ENCODE peak calls at places on chromosomes 13 and 19, in eight cellular contexts. H is tibial artery; X is NCI-H2029; L is PC-3; V is A172; E is stimulated activated CD8-positive, alpha-beta memory T cell treated with anti-CD3 and anti-CD28 coated beads, Interleukin-12 subunit alpha, Interleukin-12 subunit beta, amount 100 ng/mL, for 4 hours; C is effector memory CD8-positive, alpha-beta T cell; W is kidney glomerular epithelial cell. Q is an unnamed sample.

GRCh38 chr13:114129649-114130062 is 2.8 kb downstream of the RASA3 start:
- DNase-seq in H (no peak), X (no peak), L (no peak), V (no peak), E (no peak), C (no peak), W (no peak), Q (no peak)

GRCh38 chr19:51546650-51547396 is 15.4 kb upstream of the SIGLEC6 start:
- DNase-seq in H (no peak), X (no peak), L (peak; percentile 82), V (peak; percentile 23), E (no peak), C (no peak), W (peak; percentile 9), Q (no peak)

GRCh38 chr19:5679289-5680082 is 830 bp downstream of the MICOS13 start:
- DNase-seq in H (no peak), X (no peak), L (no peak), V (no peak), E (no peak), C (no peak), W (no peak), Q (no peak)

GRCh38 chr19:46076031-46076880 is 35.5 kb upstream of the IGFL4 start:
- DNase-seq in H (no peak), X (no peak), L (peak; percentile 6), V (no peak), E (no peak), C (no peak), W (no peak), Q (no peak)

GRCh38 chr13:111506621-111507020 is 186.2 kb downstream of the TEX29 start:
- DNase-seq in H (no peak), X (no peak), L (no peak), V (no peak), E (no peak), C (no peak), W (no peak), Q (no peak)

GRCh38 chr13:25778302-25778701 is 273.5 kb downstream of the SHISA2 start:
- DNase-seq in H (no peak), X (no peak), L (no peak), V (no peak), E (no peak), C (no peak), W (no peak), Q (no peak)

GRCh38 chr19:41998246-41999020 is 4.4 kb upstream of the ATP1A3 start:
- DNase-seq in H (no peak), X (peak; percentile 56), L (peak; percentile 38), V (no peak), E (no peak), C (peak; percentile 23), W (no peak), Q (peak; percentile 66)

GRCh38 chr19:21610787-21611186 is 105.4 kb downstream of the ZNF429 start:
- DNase-seq in H (no peak), X (no peak), L (no peak), V (no peak), E (no peak), C (no peak), W (no peak), Q (no peak)

GRCh38 chr13:106530209-106530906 is 5.1 kb downstream of the EFNB2 start:
- DNase-seq in H (no peak), X (no peak), L (peak; percentile 63), V (no peak), E (no peak), C (no peak), W (peak; percentile 58), Q (no peak)

GRCh38 chr13:111595276-111595675 is 274.8 kb downstream of the TEX29 start:
- DNase-seq in H (no peak), X (no peak), L (no peak), V (no peak), E (no peak), C (no peak), W (no peak), Q (no peak)

GRCh38 chr19:14361824-14362223 is 19.4 kb upstream of the ADGRE5 start:
- DNase-seq in H (no peak), X (no peak), L (no peak), V (no peak), E (no peak), C (no peak), W (no peak), Q (peak; percentile 27)

GRCh38 chr19:32363632-32364031 is 18.2 kb downstream of the ZNF507 start:
- DNase-seq in H (no peak), X (no peak), L (no peak), V (no peak), E (no peak), C (no peak), W (no peak), Q (no peak)

GRCh38 chr19:33348301-33349010 is 25.1 kb upstream of the CEBPG start:
- DNase-seq in H (no peak), X (no peak), L (no peak), V (peak; percentile 69), E (no peak), C (no peak), W (no peak), Q (no peak)

GRCh38 chr19:39403331-39404312 is 3.0 kb upstream of the ZFP36 start:
- DNase-seq in H (peak; percentile 100), X (peak; percentile 71), L (peak; percentile 88), V (peak; percentile 96), E (peak; percentile 97), C (peak; percentile 98), W (peak; percentile 74), Q (peak; percentile 72)

GRCh38 chr13:24668511-24668910 is 11.7 kb upstream of the ATP12A start:
- DNase-seq in H (no peak), X (no peak), L (no peak), V (no peak), E (no peak), C (no peak), W (no peak), Q (no peak)

GRCh38 chr13:48531416-48532145 is 1.3 kb downstream of the RCBTB2 start:
- DNase-seq in H (no peak), X (no peak), L (no peak), V (peak; percentile 3), E (no peak), C (no peak), W (peak; percentile 49), Q (no peak)

GRCh38 chr13:40665061-40665753 is 1.2 kb downstream of the FOXO1 start:
- DNase-seq in H (peak; percentile 73), X (no peak), L (peak; percentile 26), V (no peak), E (peak; percentile 23), C (peak; percentile 13), W (peak; percentile 27), Q (no peak)

GRCh38 chr13:99985886-99986527 is 4.4 kb downstream of the ZIC2 start:
- DNase-seq in H (no peak), X (no peak), L (no peak), V (no peak), E (no peak), C (no peak), W (no peak), Q (peak; percentile 55)

GRCh38 chr13:63517376-63517775 is 2101.7 kb upstream of the PCDH20 start:
- DNase-seq in H (no peak), X (no peak), L (no peak), V (peak; percentile 55), E (no peak), C (no peak), W (no peak), Q (no peak)

GRCh38 chr19:31658993-31659896 is 310.0 kb upstream of the TSHZ3 start:
- DNase-seq in H (no peak), X (no peak), L (no peak), V (no peak), E (no peak), C (no peak), W (no peak), Q (no peak)

GRCh38 chr13:25869941-25870340 is 181.9 kb downstream of the SHISA2 start:
- DNase-seq in H (no peak), X (no peak), L (no peak), V (no peak), E (no peak), C (no peak), W (no peak), Q (peak; percentile 90)

GRCh38 chr13:107023335-107023734 is 455.4 kb upstream of the ARGLU1 start:
- DNase-seq in H (no peak), X (no peak), L (no peak), V (no peak), E (no peak), C (no peak), W (no peak), Q (no peak)

GRCh38 chr13:47426126-47426849 is 529.4 kb upstream of the HTR2A start:
- DNase-seq in H (peak; percentile 77), X (no peak), L (peak; percentile 81), V (peak; percentile 32), E (no peak), C (no peak), W (no peak), Q (no peak)

GRCh38 chr19:32669205-32669785 is 5.7 kb downstream of the ANKRD27 start:
- DNase-seq in H (no peak), X (no peak), L (no peak), V (no peak), E (no peak), C (no peak), W (no peak), Q (peak; percentile 84)

GRCh38 chr13:74920945-74921725 is 560.8 kb downstream of the TBC1D4 start:
- DNase-seq in H (no peak), X (no peak), L (no peak), V (no peak), E (no peak), C (no peak), W (no peak), Q (no peak)

GRCh38 chr13:76991432-76991795 is 467 bp upstream of the CLN5 start:
- DNase-seq in H (no peak), X (no peak), L (peak; percentile 18), V (peak; percentile 11), E (peak; percentile 58), C (peak; percentile 85), W (no peak), Q (no peak)

Q was measured in G401.